ENCODE peak calls at places on chromosomes 2 and 18, in eight cellular contexts. S is amniotic stem cell, Z is NCI-H1694, I is RPMI7951, U is GF-D8, G is GDM1, H is cardiac fibroblast, M is fibroblast of the conjunctiva. Q is an unnamed sample.

GRCh38 chr2:9971105-9971818 is 19.8 kb downstream of the GRHL1 start:
- DNase-seq in Z (no peak), S (no peak), G (no peak), M (no peak), U (no peak), H (no peak), I (no peak), Q (no peak)

GRCh38 chr2:38690499-38691420 is 24.8 kb downstream of the GALM start:
- DNase-seq in G (no peak), H (peak), I (peak), S (peak), Z (peak), M (peak), U (no peak), Q (peak)

GRCh38 chr2:216286616-216287231 is 85.6 kb downstream of the MARCHF4 start:
- DNase-seq in U (no peak), I (peak), Z (no peak), H (peak), S (no peak), M (no peak), G (no peak), Q (peak)

GRCh38 chr2:30670453-30670852 is 136.8 kb downstream of the CAPN13 start:
- DNase-seq in S (no peak), M (no peak), U (no peak), G (no peak), H (no peak), I (no peak), Z (no peak), Q (no peak)

GRCh38 chr2:158716091-158716815 is 78.9 kb upstream of the DAPL1 start:
- DNase-seq in H (peak), U (no peak), Z (no peak), S (no peak), I (peak), M (no peak), G (no peak), Q (no peak)

GRCh38 chr2:201363857-201364560 is 6.9 kb upstream of the FLACC1 start:
- DNase-seq in G (peak), U (peak), M (peak), I (peak), H (peak), S (peak), Z (peak), Q (peak)

GRCh38 chr18:68803371-68803770 is 5.5 kb downstream of the CCDC102B start:
- DNase-seq in S (no peak), Z (no peak), I (peak), H (peak), M (peak), G (no peak), U (no peak), Q (no peak)

GRCh38 chr2:109537565-109538221 is 76.1 kb downstream of the SEPTIN10 start:
- DNase-seq in M (no peak), H (peak), S (no peak), Z (no peak), G (no peak), U (no peak), I (peak), Q (no peak)

Q was measured in T47D.